ENCODE peak calls at places on chromosomes 1 and 21, in four cellular contexts. T, J, R and P are unnamed samples.

GRCh38 chr21:15495965-15496364 is 233.8 kb upstream of the USP25 start:
- DNase-seq in T (no peak), J (peak; percentile 7), R (no peak), P (no peak)

GRCh38 chr1:199085903-199086302 is 447.1 kb downstream of the PTPRC start:
- DNase-seq in T (no peak), J (no peak), R (no peak), P (no peak)

GRCh38 chr1:32972814-32973428 is 8.3 kb upstream of the RNF19B start:
- DNase-seq in T (no peak), J (no peak), R (no peak), P (peak; percentile 88)

GRCh38 chr1:36796101-36796590 is 238.2 kb downstream of the GRIK3 start:
- DNase-seq in T (no peak), J (no peak), R (no peak), P (no peak)

GRCh38 chr1:198575715-198576641 is 35.5 kb upstream of the ATP6V1G3 start:
- DNase-seq in T (no peak), J (no peak), R (no peak), P (no peak)

GRCh38 chr1:59318271-59318865 is 21.5 kb downstream of the FGGY start:
- DNase-seq in T (no peak), J (no peak), R (no peak), P (no peak)

GRCh38 chr1:110519125-110519810 is at the start of gene KCNA10:
- DNase-seq in T (no peak), J (no peak), R (no peak), P (no peak)

GRCh38 chr1:228833911-228834631 is 98.8 kb downstream of the RHOU start:
- DNase-seq in T (no peak), J (no peak), R (no peak), P (no peak)

GRCh38 chr1:184866991-184867788 is 107.1 kb downstream of the NIBAN1 start:
- DNase-seq in T (no peak), J (no peak), R (peak; percentile 79), P (no peak)

GRCh38 chr1:59057211-59057694 is 239.6 kb upstream of the FGGY start:
- DNase-seq in T (no peak), J (peak; percentile 64), R (no peak), P (no peak)

GRCh38 chr1:108852141-108852540 is 4.8 kb downstream of the AKNAD1 start:
- DNase-seq in T (no peak), J (no peak), R (no peak), P (no peak)

GRCh38 chr1:205275133-205275532 is 46.4 kb downstream of the NUAK2 start:
- DNase-seq in T (no peak), J (no peak), R (no peak), P (no peak)

GRCh38 chr1:245270972-245271371 is 116.2 kb downstream of the KIF26B start:
- DNase-seq in T (no peak), J (no peak), R (no peak), P (no peak)

GRCh38 chr1:24308365-24309015 is 10.7 kb upstream of the GRHL3 start:
- DNase-seq in T (no peak), J (no peak), R (no peak), P (no peak)

GRCh38 chr1:44012941-44013609 is 18.2 kb downstream of the SLC6A9 start:
- DNase-seq in T (no peak), J (no peak), R (no peak), P (no peak)

GRCh38 chr1:230425252-230426061 is 675 bp downstream of the PGBD5 start:
- DNase-seq in T (peak; percentile 18), J (no peak), R (no peak), P (no peak)

GRCh38 chr1:22252902-22253790 is 110.2 kb upstream of the WNT4 start:
- DNase-seq in T (no peak), J (no peak), R (no peak), P (no peak)

GRCh38 chr21:35543746-35544145 is 494.6 kb upstream of the RUNX1 start:
- DNase-seq in T (no peak), J (no peak), R (no peak), P (no peak)

GRCh38 chr1:27686223-27686990 is 14.4 kb upstream of the IFI6 start:
- DNase-seq in T (peak; percentile 11), J (no peak), R (no peak), P (no peak)

GRCh38 chr1:109879881-109880525 is 30.6 kb upstream of the CSF1 start:
- DNase-seq in T (no peak), J (no peak), R (no peak), P (no peak)

GRCh38 chr1:87017994-87018672 is 103.7 kb downstream of the HS2ST1 start:
- DNase-seq in T (no peak), J (no peak), R (no peak), P (no peak)

GRCh38 chr1:155227261-155228095 is 19.0 kb downstream of the MTX1 start:
- DNase-seq in T (peak; percentile 100), J (peak; percentile 98), R (peak; percentile 96), P (peak; percentile 95)

GRCh38 chr1:147849097-147849873 is 53.3 kb upstream of the GJA8 start:
- DNase-seq in T (no peak), J (no peak), R (no peak), P (no peak)

GRCh38 chr1:238628130-238628529 is 737.4 kb upstream of the ZP4 start:
- DNase-seq in T (no peak), J (no peak), R (no peak), P (no peak)

GRCh38 chr1:231778009-231778719 is 151.6 kb downstream of the DISC1 start:
- DNase-seq in T (no peak), J (no peak), R (no peak), P (no peak)

GRCh38 chr21:41698071-41698470 is 68.8 kb downstream of the RIPK4 start:
- DNase-seq in T (no peak), J (no peak), R (no peak), P (no peak)

GRCh38 chr1:1291611-1292441 is 11.6 kb downstream of the SCNN1D start:
- DNase-seq in T (peak; percentile 65), J (peak; percentile 64), R (no peak), P (peak; percentile 86)

GRCh38 chr1:184052750-184053149 is 1.2 kb downstream of the TSEN15 start:
- DNase-seq in T (no peak), J (no peak), R (no peak), P (no peak)

GRCh38 chr1:218257971-218258370 is 27.1 kb upstream of the RRP15 start:
- DNase-seq in T (no peak), J (no peak), R (no peak), P (no peak)

GRCh38 chr1:184160942-184161698 is 109.6 kb downstream of the TSEN15 start:
- DNase-seq in T (no peak), J (no peak), R (peak; percentile 42), P (no peak)

GRCh38 chr1:8382051-8382505 is 64.2 kb downstream of the SLC45A1 start:
- DNase-seq in T (no peak), J (no peak), R (no peak), P (no peak)

GRCh38 chr1:22418852-22419480 is 32.7 kb upstream of the ZBTB40 start:
- DNase-seq in T (no peak), J (no peak), R (peak; percentile 7), P (no peak)

GRCh38 chr1:225880636-225881035 is 1.5 kb downstream of the TMEM63A start:
- DNase-seq in T (no peak), J (peak; percentile 21), R (no peak), P (no peak)

GRCh38 chr1:204114606-204115005 is 37.2 kb downstream of the ETNK2 start:
- DNase-seq in T (no peak), J (no peak), R (no peak), P (no peak)

GRCh38 chr1:112840631-112841624 is 115.1 kb downstream of the SLC16A1 start:
- DNase-seq in T (no peak), J (no peak), R (peak; percentile 40), P (no peak)
- TF ChIP-seq HDAC6 in T (no peak), J (no peak), R (no peak), P (no peak)

GRCh38 chr1:220378571-220379302 is 106.5 kb upstream of the RAB3GAP2 start:
- DNase-seq in T (no peak), J (peak; percentile 5), R (no peak), P (no peak)
- TF ChIP-seq KDM1A in T (no peak), J (no peak), R (no peak), P (no peak)

DNA sequence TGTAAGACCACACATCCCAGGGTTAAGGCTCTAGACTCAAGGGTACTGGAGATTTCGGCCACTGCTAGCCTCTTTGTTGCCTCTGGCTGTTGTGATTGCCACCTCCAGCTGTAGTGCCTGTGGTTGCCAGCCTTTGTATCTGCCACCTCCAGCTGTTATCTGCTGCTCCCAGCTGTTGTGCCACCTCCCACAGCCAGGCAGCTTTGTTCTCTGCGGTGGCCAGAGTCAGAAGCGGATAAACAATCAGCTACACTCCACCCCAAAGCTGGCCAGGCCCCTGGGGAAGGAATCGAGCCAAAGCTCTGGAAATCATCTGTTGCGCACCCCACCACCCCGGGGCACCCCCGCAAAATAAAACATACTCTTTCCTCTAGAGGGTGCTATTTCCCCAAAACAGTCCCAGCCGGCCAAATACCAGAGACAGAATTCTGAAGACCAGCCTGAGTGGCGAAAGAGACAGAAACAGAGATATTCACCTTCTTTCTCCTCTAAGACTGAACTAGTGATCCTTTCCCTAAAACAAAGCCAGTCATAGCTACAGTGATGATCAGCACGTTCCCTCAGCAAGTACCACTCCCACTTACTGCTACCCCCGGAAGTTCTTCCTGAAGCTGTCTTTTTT is 14.8 kb upstream of the PIGM start:
- DNase-seq in T (peak; percentile 96), J (peak; percentile 69), R (no peak), P (no peak)
- TF ChIP-seq HDAC6 in T (no peak), J (no peak), R (no peak), P (no peak)

GRCh38 chr1:165067829-165068228 is 288.7 kb downstream of the LMX1A start:
- DNase-seq in T (no peak), J (no peak), R (no peak), P (no peak)

GRCh38 chr1:165073402-165074007 is 283.0 kb downstream of the LMX1A start:
- DNase-seq in T (no peak), J (peak; percentile 43), R (no peak), P (no peak)

GRCh38 chr1:165070675-165071074 is 285.8 kb downstream of the LMX1A start:
- DNase-seq in T (no peak), J (no peak), R (no peak), P (no peak)

GRCh38 chr1:165069829-165070228 is 286.7 kb downstream of the LMX1A start:
- DNase-seq in T (no peak), J (no peak), R (no peak), P (no peak)

GRCh38 chr1:165068716-165069115 is 287.8 kb downstream of the LMX1A start:
- DNase-seq in T (no peak), J (no peak), R (no peak), P (no peak)
- TF ChIP-seq KDM1A in T (no peak), J (no peak), R (no peak), P (no peak)

DNA sequence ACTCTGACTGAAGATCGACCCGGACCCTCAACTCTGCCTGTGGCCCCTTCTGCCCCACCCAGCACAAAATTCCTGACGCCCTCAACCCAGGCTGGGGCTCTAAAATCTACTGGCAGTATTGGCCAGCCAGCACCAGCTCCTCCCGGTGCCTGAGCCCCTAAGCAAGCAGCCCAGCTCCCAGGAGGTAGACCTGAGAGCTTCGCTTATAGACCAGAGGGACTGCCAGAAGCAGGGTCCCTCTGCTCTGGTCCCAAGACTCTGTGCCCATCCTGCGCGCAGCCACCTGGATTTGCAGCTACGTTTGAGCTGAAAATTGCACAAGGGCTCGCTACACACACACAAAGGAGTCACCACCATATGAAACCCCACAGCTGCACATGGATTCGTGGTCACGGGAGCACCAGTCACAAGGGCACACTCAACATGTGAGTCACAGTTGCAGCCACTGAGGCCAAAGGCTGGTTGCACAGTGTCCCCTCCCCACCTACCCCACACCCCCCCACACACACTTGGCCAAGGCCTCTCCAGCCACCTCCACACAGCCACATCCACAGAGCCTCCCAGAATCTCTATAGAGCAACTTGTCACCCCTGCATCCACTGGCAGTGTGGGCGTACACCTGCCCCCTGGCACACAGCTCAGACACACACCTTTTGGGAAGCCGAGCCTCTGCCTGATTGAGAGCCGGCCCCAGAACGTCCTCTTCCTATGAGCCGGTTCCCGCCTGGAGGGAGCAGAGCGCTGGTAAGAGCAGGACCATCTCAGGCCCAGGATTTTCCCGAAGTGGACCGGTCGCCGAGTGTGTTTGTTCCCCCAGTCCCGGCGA is 1.1 kb upstream of the DMBX1 start:
- DNase-seq in T (no peak), J (no peak), R (no peak), P (peak; percentile 77)
- TF ChIP-seq HDAC6 in T (no peak), J (no peak), R (no peak), P (no peak)